ENCODE peak calls at places on chromosomes 12 and 14, in four cellular contexts. R is heart left ventricle, Q is lung, E is pancreas. O is an unnamed sample.

GRCh38 chr12:20040844-20041243 is 327.5 kb upstream of the PDE3A start:
- DNase-seq in Q (no peak), R (no peak), E (no peak), O (no peak)

GRCh38 chr14:37150414-37150813 is 22.0 kb downstream of the SLC25A21 start:
- DNase-seq in E (no peak), Q (no peak), R (no peak), O (no peak)

GRCh38 chr12:128682542-128683315 is 141.0 kb downstream of the SLC15A4 start:
- DNase-seq in E (no peak), Q (no peak), R (no peak), O (peak; percentile 93)

GRCh38 chr12:119036878-119037493 is 55.6 kb downstream of the SRRM4 start:
- DNase-seq in R (no peak), Q (no peak), E (no peak), O (peak; percentile 57)

GRCh38 chr12:55974308-55974724 is 438 bp downstream of the RAB5B start:
- DNase-seq in Q (peak; percentile 61), E (no peak), R (no peak), O (peak; percentile 60)

GRCh38 chr12:122873540-122873939 is 22.4 kb downstream of the VPS37B start:
- DNase-seq in Q (no peak), R (no peak), E (no peak), O (no peak)

GRCh38 chr12:121796855-121797751 is 3.6 kb upstream of the RHOF start:
- DNase-seq in E (peak; percentile 97), Q (peak; percentile 94), R (peak; percentile 96), O (peak; percentile 94)

GRCh38 chr14:33693237-33693636 is 257.6 kb downstream of the EGLN3 start:
- DNase-seq in Q (no peak), R (no peak), E (no peak), O (no peak)

GRCh38 chr12:86139671-86140070 is 116.5 kb downstream of the MGAT4C start:
- DNase-seq in R (no peak), Q (no peak), E (no peak), O (no peak)

GRCh38 chr12:6955462-6956331 is 4.5 kb downstream of the PTPN6 start:
- DNase-seq in Q (no peak), R (no peak), E (peak; percentile 31), O (no peak)

GRCh38 chr12:29611906-29612305 is 114.4 kb upstream of the OVCH1 start:
- DNase-seq in E (no peak), R (no peak), Q (no peak), O (no peak)

GRCh38 chr12:27064397-27065342 is 17.7 kb downstream of the C12orf71 start:
- DNase-seq in R (no peak), E (no peak), Q (no peak), O (peak; percentile 48)

GRCh38 chr12:49043241-49043640 is 17.4 kb downstream of the KMT2D start:
- DNase-seq in R (no peak), E (no peak), Q (no peak), O (no peak)

GRCh38 chr14:56590535-56590951 is 10.9 kb downstream of the TMEM260 start:
- DNase-seq in E (no peak), R (no peak), Q (no peak), O (peak; percentile 88)

GRCh38 chr12:109140560-109140959 is 24.2 kb downstream of the ACACB start:
- DNase-seq in R (no peak), E (no peak), Q (no peak), O (no peak)

GRCh38 chr14:98136019-98136418 is 1136.0 kb downstream of the BCL11B start:
- DNase-seq in R (no peak), Q (no peak), E (no peak), O (no peak)

GRCh38 chr14:64541261-64541970 is 875 bp downstream of the HSPA2 start:
- DNase-seq in Q (no peak), R (peak; percentile 70), E (peak; percentile 66), O (no peak)

GRCh38 chr12:78185109-78185508 is 354.4 kb downstream of the NAV3 start:
- DNase-seq in Q (no peak), R (no peak), E (no peak), O (no peak)

GRCh38 chr14:85530626-85531025 is 682 bp downstream of the FLRT2 start:
- DNase-seq in R (no peak), Q (no peak), E (no peak), O (no peak)
- H3K27me3 ChIP-seq in R (peaks cover 62% of the 10 kb centered on the region), Q (peaks cover 3% of the 10 kb centered on the region), E (no peaks in the 10 kb centered on the region), O (peaks cover 29% of the 10 kb centered on the region)

GRCh38 chr14:70045715-70046535 is 142.8 kb downstream of the SLC8A3 start:
- DNase-seq in E (peak; percentile 90), Q (peak; percentile 55), R (no peak), O (peak; percentile 82)
- TF ChIP-seq CTCF in E (peak; percentile 77), Q (peak; percentile 16), R (peak; percentile 48), O (peak; percentile 97)

GRCh38 chr14:68607081-68607851 is 185.6 kb downstream of the ZFP36L1 start:
- DNase-seq in E (no peak), R (no peak), Q (no peak), O (no peak)
- H3K4me3 ChIP-seq in E (no peak overlapping the region), R (no peak overlapping the region), Q (no peak overlapping the region), O (no peak overlapping the region)

GRCh38 chr12:9866786-9867379 is 2.3 kb downstream of the CLEC2B start:
- DNase-seq in R (no peak), E (no peak), Q (no peak), O (no peak)

GRCh38 chr12:9868271-9868815 is 811 bp downstream of the CLEC2B start:
- DNase-seq in R (no peak), Q (no peak), E (no peak), O (no peak)

GRCh38 chr12:9869307-9870161 is at the start of gene CLEC2B:
- DNase-seq in E (no peak), R (no peak), Q (no peak), O (no peak)

GRCh38 chr12:9868951-9869306 is 225 bp downstream of the CLEC2B start:
- DNase-seq in R (no peak), E (no peak), Q (no peak), O (no peak)

GRCh38 chr12:9867531-9867930 is 1.6 kb downstream of the CLEC2B start:
- DNase-seq in R (no peak), E (no peak), Q (no peak), O (no peak)
- H3K27me3 ChIP-seq in R (no peaks in the 10 kb centered on the region), E (no peaks in the 10 kb centered on the region), Q (no peaks in the 10 kb centered on the region), O (no peaks in the 10 kb centered on the region)

GRCh38 chr12:104249898-104250297 is 34.3 kb downstream of the TXNRD1 start:
- DNase-seq in R (no peak), E (no peak), Q (no peak), O (no peak)
- TF ChIP-seq CTCF in R (no peak), E (no peak), Q (no peak), O (no peak)

GRCh38 chr14:73462078-73462715 is 3.9 kb upstream of the NUMB start:
- DNase-seq in Q (peak; percentile 74), R (peak; percentile 67), E (peak; percentile 70), O (peak; percentile 14)
- H3K4me3 ChIP-seq in Q (no peak overlapping the region), R (peak overlapping the region; percentile 4), E (no peak overlapping the region), O (no peak overlapping the region)